ENCODE peak calls at places on chromosomes 5 and 9, in eight cellular contexts. L is H1, K is GM23338, E is IMR-90, H is fibroblast of lung, Y is sigmoid colon, I is heart left ventricle, M is mammary epithelial cell. R is an unnamed sample. For H3K27me3 and H3K36me3, the result is how much of the 10 kb centered on the place peaks cover.

GRCh38 chr5:39394946-39395345 is 29.8 kb downstream of the DAB2 start:
- DNase-seq in L (no peak), K (no peak), E (peak), H (peak), Y (no peak), I (no peak), M (peak), R (no peak)

GRCh38 chr5:40834391-40834848 is 602 bp downstream of the RPL37 start:
- DNase-seq in L (no peak), K (no peak), E (peak), H (peak), Y (no peak), I (no peak), M (no peak), R (no peak)

GRCh38 chr5:5985332-5985731 is 393.0 kb downstream of the MED10 start:
- DNase-seq in L (no peak), K (no peak), E (no peak), H (no peak), Y (no peak), I (no peak), M (no peak), R (no peak)

GRCh38 chr5:142777858-142778257 is 7.7 kb downstream of the ARHGAP26 start:
- DNase-seq in L (no peak), K (no peak), E (no peak), H (no peak), Y (no peak), I (no peak), M (no peak), R (no peak)

GRCh38 chr5:119176785-119177184 is 105.9 kb downstream of the DMXL1 start:
- DNase-seq in L (no peak), K (no peak), E (no peak), H (no peak), Y (no peak), I (no peak), M (no peak), R (no peak)

GRCh38 chr5:134114886-134115805 is 665 bp downstream of the TCF7 start:
- DNase-seq in L (peak), K (peak), E (no peak), H (no peak), Y (no peak), I (no peak), M (no peak), R (no peak)

GRCh38 chr5:102421647-102422046 is 77.2 kb downstream of the SLCO6A1 start:
- DNase-seq in L (no peak), K (no peak), E (no peak), H (no peak), Y (no peak), I (peak), M (no peak), R (no peak)

GRCh38 chr5:97365173-97365845 is 182.3 kb upstream of the RIOK2 start:
- DNase-seq in L (no peak), K (peak), E (no peak), H (no peak), Y (no peak), I (no peak), M (no peak), R (no peak)

GRCh38 chr5:6264394-6264793 is 114.0 kb downstream of the MED10 start:
- DNase-seq in L (no peak), K (no peak), E (no peak), H (no peak), Y (no peak), I (no peak), M (no peak), R (no peak)

GRCh38 chr5:74286734-74287705 is 353.5 kb downstream of the ENC1 start:
- DNase-seq in L (no peak), K (no peak), E (no peak), H (no peak), Y (no peak), I (no peak), M (no peak), R (no peak)

GRCh38 chr9:107049825-107050184 is 186.8 kb downstream of the ZNF462 start:
- DNase-seq in L (no peak), K (peak), E (no peak), H (no peak), Y (no peak), I (no peak), M (no peak), R (no peak)

GRCh38 chr9:97848582-97849237 is 4.3 kb upstream of the FOXE1 start:
- DNase-seq in L (no peak), K (peak), E (peak), H (no peak), Y (no peak), I (no peak), M (no peak), R (no peak)

GRCh38 chr9:76687861-76688374 is 76.3 kb upstream of the PCA3 start:
- DNase-seq in L (peak), K (no peak), E (peak), H (peak), Y (no peak), I (no peak), M (peak), R (no peak)

GRCh38 chr9:116459576-116459975 is 227.5 kb upstream of the TRIM32 start:
- DNase-seq in L (no peak), K (no peak), E (no peak), H (no peak), Y (no peak), I (no peak), M (no peak), R (no peak)

GRCh38 chr5:142618125-142618524 is 67.8 kb downstream of the FGF1 start:
- DNase-seq in L (no peak), K (no peak), E (peak), H (peak), Y (no peak), I (peak), M (peak), R (no peak)

GRCh38 chr5:150303660-150304411 is 1.1 kb upstream of the ARSI start:
- DNase-seq in L (no peak), K (peak), E (peak), H (peak), Y (peak), I (no peak), M (no peak), R (no peak)

GRCh38 chr5:150301901-150302300 is 804 bp downstream of the ARSI start:
- DNase-seq in L (no peak), K (peak), E (no peak), H (no peak), Y (no peak), I (no peak), M (no peak), R (no peak)

GRCh38 chr5:150303070-150303595 is 428 bp upstream of the ARSI start:
- DNase-seq in L (no peak), K (peak), E (peak), H (peak), Y (no peak), I (no peak), M (no peak), R (no peak)

GRCh38 chr5:150301170-150301505 is 1.6 kb downstream of the ARSI start:
- DNase-seq in L (no peak), K (no peak), E (peak), H (peak), Y (no peak), I (no peak), M (no peak), R (no peak)

GRCh38 chr5:150302301-150303069 is at the start of gene ARSI:
- DNase-seq in L (peak), K (peak), E (no peak), H (peak), Y (peak), I (peak), M (peak), R (no peak)
- TF ChIP-seq CTCF in L (no peak), K (peak), E (peak), H (no peak), Y (no peak), I (no peak), M (peak), R (peak)

DNA sequence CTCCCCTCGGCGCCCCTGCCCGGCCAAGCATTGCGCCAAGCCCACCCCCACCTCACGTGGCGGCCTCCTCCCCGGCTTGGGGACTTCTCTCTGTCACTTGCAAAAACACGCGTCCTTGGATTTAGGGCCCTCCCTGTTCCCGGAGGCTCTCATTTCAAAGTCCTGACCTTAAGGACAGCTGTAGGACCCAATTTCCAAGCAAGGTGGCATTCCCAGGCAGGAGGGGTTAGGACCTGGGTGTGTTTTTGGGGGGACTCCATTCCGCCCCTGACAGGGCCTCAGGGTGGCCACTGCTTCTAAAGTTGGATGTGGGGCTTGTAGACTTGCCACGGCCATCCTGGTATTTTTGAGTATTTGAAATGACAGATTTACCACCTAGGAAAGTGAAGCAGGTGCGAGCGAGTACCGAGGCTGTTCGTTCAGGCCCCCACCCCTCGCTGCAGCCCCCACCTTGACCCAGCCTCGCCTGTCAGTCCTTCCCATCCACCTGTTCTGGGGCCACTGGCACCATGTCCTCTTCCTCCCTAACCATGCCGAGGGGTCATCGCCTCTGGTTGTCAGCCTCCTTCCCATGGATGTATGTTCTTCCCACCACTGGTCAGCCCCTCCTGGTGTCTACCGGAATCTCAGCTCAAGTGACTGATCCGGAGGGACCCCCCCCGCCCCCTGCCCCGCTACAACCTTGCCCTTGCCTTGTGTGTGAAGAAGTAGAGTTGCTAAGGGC is 52.4 kb downstream of the MRPL36 start:
- DNase-seq in L (peak), K (no peak), E (no peak), H (no peak), Y (peak), I (no peak), M (no peak), R (no peak)
- H3K27me3 ChIP-seq in L (under half), K (under half), E (under half), H (under half), Y (under half), I (under half), M (under half), R (under half)

GRCh38 chr5:65577141-65577540 is 14.0 kb downstream of the PPWD1 start:
- DNase-seq in L (no peak), K (no peak), E (peak), H (peak), Y (no peak), I (no peak), M (no peak), R (no peak)
- H3K36me3 ChIP-seq in L (under half), K (under half), E (under half), H (under half), Y (under half), I (under half), M (under half), R (half or more)

GRCh38 chr9:131837316-131837715 is 97.4 kb upstream of the RAPGEF1 start:
- DNase-seq in L (peak), K (peak), E (no peak), H (no peak), Y (no peak), I (peak), M (no peak), R (no peak)
- TF ChIP-seq CTCF in L (no peak), K (peak), E (peak), H (peak), Y (no peak), I (peak), M (peak), R (no peak)

GRCh38 chr5:163661358-163661757 is 155.9 kb downstream of the MAT2B start:
- DNase-seq in L (no peak), K (no peak), E (no peak), H (peak), Y (no peak), I (no peak), M (no peak), R (no peak)
- H3K27me3 ChIP-seq in L (under half), K (under half), E (under half), H (under half), Y (under half), I (under half), M (under half), R (under half)

DNA sequence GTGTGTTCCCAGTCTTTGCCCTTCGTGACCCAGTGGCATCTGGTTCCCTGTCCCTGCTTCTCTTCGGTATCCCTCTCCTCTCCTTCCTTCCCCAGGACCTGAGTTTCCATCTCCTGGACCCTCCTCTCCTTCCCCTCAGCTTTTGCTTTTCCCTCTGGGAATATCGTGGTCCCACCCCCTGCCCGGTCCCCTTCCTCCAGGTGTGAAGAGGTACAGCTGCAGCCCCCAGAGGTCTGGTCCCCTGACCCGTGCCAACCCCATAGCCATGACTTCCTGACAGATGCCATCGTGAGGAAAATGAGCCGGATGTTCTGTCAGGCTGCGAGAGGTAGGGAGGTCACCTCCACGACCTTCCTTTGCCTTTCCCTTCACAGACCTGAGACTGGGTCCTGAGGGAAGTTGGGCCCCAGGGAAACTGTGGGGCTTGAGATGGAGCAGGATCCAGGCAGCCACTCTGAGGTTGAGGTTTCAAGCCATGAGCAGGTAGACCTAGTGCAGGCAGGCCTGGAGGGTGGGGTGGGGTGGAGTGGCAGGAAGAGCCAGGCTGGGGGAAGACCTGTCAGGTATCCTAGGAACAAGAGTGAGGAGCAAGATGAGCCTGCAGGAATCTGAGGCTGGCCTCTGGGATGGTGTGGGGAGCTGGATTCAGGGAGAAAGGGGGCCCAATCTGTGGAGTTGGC is 10.1 kb downstream of the RACK1 start:
- DNase-seq in L (no peak), K (no peak), E (no peak), H (no peak), Y (no peak), I (no peak), M (no peak), R (no peak)
- H3K36me3 ChIP-seq in L (under half), K (under half), E (half or more), H (under half), Y (half or more), I (under half), M (under half), R (under half)

GRCh38 chr5:138065102-138065501 is 18.7 kb upstream of the WNT8A start:
- DNase-seq in L (peak), K (peak), E (no peak), H (no peak), Y (no peak), I (no peak), M (no peak), R (no peak)
- TF ChIP-seq CTCF in L (peak), K (peak), E (peak), H (peak), Y (no peak), I (no peak), M (peak), R (no peak)

DNA sequence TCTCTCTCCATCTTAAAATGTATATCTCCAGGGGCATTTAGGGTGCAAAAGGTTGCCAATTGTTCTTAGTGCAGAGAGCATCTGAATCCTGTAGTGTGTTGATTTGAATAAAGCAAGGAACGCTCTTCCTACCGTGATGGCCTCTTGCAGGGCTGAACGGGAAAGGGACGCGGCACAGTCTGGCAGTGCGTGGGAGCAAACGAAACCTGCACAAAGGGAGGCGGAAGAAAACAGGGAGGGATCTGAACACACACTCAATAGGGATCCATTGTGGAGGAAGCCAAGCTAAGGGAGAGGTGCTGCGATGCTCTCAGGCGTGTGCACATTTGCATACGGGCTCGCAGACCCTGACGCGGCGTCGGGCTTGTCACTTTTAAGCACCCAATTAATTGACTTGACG is 414.0 kb upstream of the IRX1 start:
- DNase-seq in L (no peak), K (peak), E (no peak), H (no peak), Y (no peak), I (no peak), M (no peak), R (no peak)
- H3K27me3 ChIP-seq in L (under half), K (under half), E (under half), H (under half), Y (under half), I (under half), M (under half), R (under half)

GRCh38 chr5:141127305-141127704 is 5.7 kb downstream of the PCDHB4 start:
- DNase-seq in L (no peak), K (peak), E (no peak), H (no peak), Y (no peak), I (no peak), M (no peak), R (no peak)
- H3K36me3 ChIP-seq in L (under half), K (under half), E (under half), H (under half), Y (under half), I (under half), M (under half), R (under half)

DNA sequence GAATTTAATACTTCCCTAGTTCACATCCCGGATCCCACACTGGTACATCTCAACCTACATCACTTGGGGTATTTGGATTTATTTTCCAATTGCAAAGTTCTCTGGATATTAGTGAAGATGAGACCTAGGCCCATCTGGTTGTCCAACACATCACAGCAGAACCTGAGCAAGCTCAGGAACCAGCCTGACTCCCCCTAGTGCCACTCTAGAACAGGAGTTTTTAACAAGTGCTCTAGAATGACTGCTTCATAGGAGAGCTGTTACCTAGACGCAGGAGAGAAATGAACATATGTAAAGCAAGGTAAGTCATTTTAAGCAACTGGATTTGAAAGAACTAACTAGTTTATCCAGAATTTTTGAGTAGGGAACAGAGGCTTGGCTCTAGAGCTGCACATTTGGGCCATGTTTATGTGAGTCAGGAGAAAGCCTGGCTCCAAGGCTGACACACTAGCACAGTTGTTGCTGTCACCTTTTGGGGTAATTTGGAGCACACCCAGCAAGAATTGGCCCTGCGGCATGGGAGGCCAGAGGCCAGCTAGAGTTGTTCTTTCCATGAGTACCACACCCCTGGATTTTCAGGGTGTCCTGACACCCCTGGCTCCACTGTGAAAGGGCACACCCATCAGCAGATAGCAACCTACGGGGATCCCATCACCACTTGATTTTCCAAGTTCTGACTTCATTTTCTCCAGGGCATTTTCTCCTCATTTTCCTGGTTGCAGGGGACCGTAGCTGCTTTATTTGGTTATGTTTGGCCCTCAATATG is 110.9 kb upstream of the LPAR1 start:
- DNase-seq in L (no peak), K (peak), E (no peak), H (no peak), Y (no peak), I (no peak), M (no peak), R (no peak)
- TF ChIP-seq CTCF in L (no peak), K (no peak), E (no peak), H (no peak), Y (no peak), I (no peak), M (peak), R (no peak)